ENCODE peak calls at places on chromosomes 11 and 22, in seven cellular contexts. G is Karpas-422, X is substantia nigra, S is astrocyte of the hippocampus, J is mucosa of gallbladder, U is posterior cingulate gyrus, E is lung. L is an unnamed sample.

GRCh38 chr11:61362542-61362875 is 335 bp downstream of the TMEM138 start:
- DNase-seq in G (peak; percentile 75), X (no peak), S (peak; percentile 69), J (no peak), U (no peak), E (no peak), L (no peak)

GRCh38 chr11:94933225-94934130 is 39.9 kb downstream of the CWC15 start:
- DNase-seq in G (no peak), X (no peak), S (peak; percentile 83), J (peak; percentile 29), U (no peak), E (no peak), L (no peak)

GRCh38 chr11:35077709-35078695 is 61.0 kb upstream of the CD44 start:
- DNase-seq in G (no peak), X (no peak), S (peak; percentile 42), J (no peak), U (no peak), E (no peak), L (no peak)

GRCh38 chr11:128036006-128036405 is 551.4 kb downstream of the ETS1 start:
- DNase-seq in G (no peak), X (no peak), S (no peak), J (no peak), U (no peak), E (no peak), L (no peak)

GRCh38 chr11:130580372-130580771 is 131.9 kb downstream of the ADAMTS15 start:
- DNase-seq in G (no peak), X (peak; percentile 67), S (peak; percentile 89), J (no peak), U (peak; percentile 65), E (no peak), L (peak; percentile 59)

GRCh38 chr22:19889951-19890350 is 35.3 kb upstream of the GNB1L start:
- DNase-seq in G (no peak), X (no peak), S (no peak), J (no peak), U (no peak), E (no peak), L (no peak)

GRCh38 chr11:100925935-100926334 is 203.7 kb downstream of the PGR start:
- DNase-seq in G (no peak), X (no peak), S (peak; percentile 66), J (no peak), U (no peak), E (no peak), L (no peak)

GRCh38 chr11:124920870-124921609 is 2.0 kb downstream of the HEPN1 start:
- DNase-seq in G (no peak), X (no peak), S (peak; percentile 88), J (peak; percentile 62), U (no peak), E (peak; percentile 69), L (peak; percentile 75)

GRCh38 chr11:62921573-62922188 is 518 bp upstream of the CHRM1 start:
- DNase-seq in G (no peak), X (no peak), S (peak; percentile 45), J (no peak), U (no peak), E (no peak), L (no peak)

GRCh38 chr11:71452354-71453020 is 516 bp upstream of the NADSYN1 start:
- DNase-seq in G (peak; percentile 65), X (peak; percentile 42), S (peak; percentile 24), J (peak; percentile 63), U (peak; percentile 39), E (peak; percentile 50), L (peak; percentile 48)